ENCODE peak calls at places on chromosomes 4 and X, in six cellular contexts. N is ascending aorta, Q is AG04450, W is left lung, H is cortex of kidney, Y is tibial artery. L is an unnamed sample.

GRCh38 chrX:53288173-53288572 is 6.8 kb upstream of the IQSEC2 start:
- DNase-seq in Q (no peak), Y (peak), N (peak), H (no peak), W (no peak), L (no peak)

GRCh38 chr4:52982246-52982950 is 120.3 kb downstream of the RASL11B start:
- DNase-seq in H (no peak), W (no peak), Q (peak), N (no peak), Y (no peak), L (no peak)

GRCh38 chrX:20333672-20334071 is 67.0 kb upstream of the RPS6KA3 start:
- DNase-seq in Q (no peak), N (no peak), W (no peak), H (no peak), Y (no peak), L (no peak)

GRCh38 chrX:41692162-41692749 is 3.5 kb downstream of the GPR34 start:
- DNase-seq in Q (no peak), Y (no peak), N (no peak), H (no peak), W (no peak), L (no peak)

GRCh38 chr4:112213850-112214249 is 17.7 kb upstream of the AP1AR start:
- DNase-seq in H (no peak), N (no peak), Y (no peak), Q (peak), W (no peak), L (no peak)

GRCh38 chr4:83890816-83891215 is 354.9 kb downstream of the GPAT3 start:
- DNase-seq in N (no peak), Y (no peak), H (no peak), Q (no peak), W (no peak), L (no peak)

GRCh38 chrX:131746491-131746968 is 202.7 kb downstream of the OR13H1 start:
- DNase-seq in H (no peak), Y (no peak), N (peak), W (no peak), Q (no peak), L (no peak)

GRCh38 chr4:46370531-46370930 is 19.4 kb downstream of the GABRA2 start:
- DNase-seq in Y (no peak), W (no peak), N (no peak), H (no peak), Q (no peak), L (no peak)

GRCh38 chrX:16589211-16589610 is 60.7 kb upstream of the S100G start:
- DNase-seq in Y (no peak), W (no peak), N (no peak), Q (no peak), H (no peak), L (no peak)

GRCh38 chr4:168177546-168178149 is 85.3 kb downstream of the ANXA10 start:
- DNase-seq in W (no peak), N (no peak), H (no peak), Y (no peak), Q (no peak), L (no peak)

GRCh38 chr4:78551420-78552351 is at the start of gene ANXA3:
- DNase-seq in H (no peak), Y (no peak), W (peak), N (no peak), Q (no peak), L (peak)

GRCh38 chr4:187387709-187388108 is 607.9 kb upstream of the ZFP42 start:
- DNase-seq in H (no peak), Q (no peak), N (no peak), W (no peak), Y (no peak), L (no peak)

GRCh38 chr4:144174401-144175067 is 34.0 kb upstream of the GYPA start:
- DNase-seq in W (no peak), N (no peak), H (no peak), Q (peak), Y (no peak), L (no peak)

GRCh38 chrX:69312141-69312670 is 147.0 kb upstream of the PJA1 start:
- DNase-seq in H (no peak), Y (no peak), Q (no peak), N (peak), W (no peak), L (no peak)

GRCh38 chrX:9905288-9905687 is 61.9 kb upstream of the CLDN34 start:
- DNase-seq in H (no peak), N (no peak), Q (no peak), Y (no peak), W (no peak), L (no peak)

GRCh38 chr4:91058345-91058744 is 931.2 kb downstream of the CCSER1 start:
- DNase-seq in W (no peak), Y (no peak), H (no peak), Q (no peak), N (no peak), L (no peak)

GRCh38 chrX:116756960-116757359 is 294.2 kb upstream of the CT83 start:
- DNase-seq in W (no peak), Y (no peak), Q (no peak), H (no peak), N (no peak), L (no peak)

GRCh38 chrX:123860983-123861382 is 1.1 kb downstream of the XIAP start:
- DNase-seq in Y (no peak), W (no peak), Q (no peak), N (no peak), H (no peak), L (no peak)

GRCh38 chrX:17564689-17565409 is 172.4 kb upstream of the SCML1 start:
- DNase-seq in Q (no peak), W (no peak), H (no peak), N (no peak), Y (peak), L (no peak)

GRCh38 chr4:156559346-156559745 is 412.3 kb downstream of the PDGFC start:
- DNase-seq in N (no peak), Q (no peak), W (no peak), H (no peak), Y (no peak), L (no peak)

GRCh38 chrX:133412246-133412645 is 3.0 kb downstream of the GPC4 start:
- DNase-seq in N (no peak), Y (no peak), H (no peak), Q (no peak), W (no peak), L (no peak)

GRCh38 chrX:23372220-23372902 is 37.7 kb downstream of the PTCHD1 start:
- DNase-seq in N (no peak), Q (no peak), Y (no peak), W (no peak), H (no peak), L (no peak)

GRCh38 chr4:1345905-1346780 is 865 bp upstream of the UVSSA start:
- DNase-seq in Q (no peak), N (peak), W (peak), Y (peak), H (no peak), L (no peak)

GRCh38 chr4:175066923-175067627 is 148.9 kb downstream of the ADAM29 start:
- DNase-seq in Y (no peak), Q (no peak), H (no peak), N (no peak), W (no peak), L (no peak)

GRCh38 chr4:74449571-74450297 is 4.8 kb downstream of the AREG start:
- DNase-seq in Y (no peak), W (no peak), Q (no peak), H (no peak), N (no peak), L (no peak)

GRCh38 chrX:19303216-19303880 is 40.4 kb upstream of the PDHA1 start:
- DNase-seq in W (no peak), N (peak), Q (no peak), H (no peak), Y (peak), L (peak)

GRCh38 chr4:57501715-57502114 is 391.5 kb upstream of the IGFBP7 start:
- DNase-seq in Y (no peak), N (no peak), H (no peak), W (no peak), Q (no peak), L (no peak)

GRCh38 chr4:117654064-117654463 is 380.2 kb upstream of the NDST3 start:
- DNase-seq in W (no peak), H (no peak), Q (no peak), N (no peak), Y (no peak), L (no peak)

GRCh38 chr4:139564502-139564901 is 8.5 kb upstream of the SETD7 start:
- DNase-seq in Y (no peak), Q (no peak), W (no peak), H (no peak), N (no peak), L (no peak)

GRCh38 chrX:154761977-154762528 is 611 bp upstream of the DKC1 start:
- DNase-seq in Y (no peak), Q (no peak), W (no peak), N (no peak), H (no peak), L (no peak)

GRCh38 chr4:110073045-110073845 is 125.2 kb downstream of the ELOVL6 start:
- DNase-seq in H (no peak), Q (no peak), N (no peak), W (no peak), Y (no peak), L (no peak)

GRCh38 chrX:50617183-50617582 is 146.6 kb upstream of the DGKK start:
- DNase-seq in Y (no peak), Q (no peak), N (no peak), H (no peak), W (no peak), L (no peak)

GRCh38 chrX:46382595-46382994 is 162.6 kb downstream of the ZNF674 start:
- DNase-seq in N (no peak), Y (no peak), H (no peak), Q (no peak), W (no peak), L (no peak)

GRCh38 chr4:133565379-133565778 is 416.3 kb downstream of the PCDH10 start:
- DNase-seq in W (no peak), Y (no peak), Q (no peak), N (no peak), H (no peak), L (no peak)

GRCh38 chr4:153222162-153222789 is 18.0 kb downstream of the TRIM2 start:
- DNase-seq in H (no peak), Y (peak), Q (peak), N (peak), W (no peak), L (no peak)

GRCh38 chrX:136047969-136048368 is 62.7 kb downstream of the SLC9A6 start:
- DNase-seq in H (no peak), Y (no peak), W (no peak), N (peak), Q (no peak), L (no peak)

GRCh38 chrX:24153175-24153795 is 3.8 kb downstream of the ZFX start:
- DNase-seq in N (no peak), Y (no peak), Q (no peak), H (no peak), W (no peak), L (peak)

GRCh38 chr4:54104907-54105306 is 4.9 kb downstream of the GSX2 start:
- DNase-seq in Q (no peak), N (no peak), W (no peak), Y (no peak), H (no peak), L (no peak)